ENCODE peak calls at places on chromosome 4, in eight cellular contexts. T is PC-9, V is keratinocyte, B is heart right ventricle, O is A549, J is HepG2, E is cardiac muscle cell, G is SK-N-SH. M is an unnamed sample.

GRCh38 chr4:78768447-78769177 is 7.5 kb upstream of the BMP2K start:
- DNase-seq in B (no peak), G (no peak), J (peak), V (no peak), T (no peak), O (peak), E (no peak), M (no peak)

GRCh38 chr4:140150636-140150885 is 3.4 kb downstream of the MAML3 start:
- DNase-seq in V (no peak), E (no peak), G (no peak), J (no peak), T (no peak), O (no peak), B (no peak), M (no peak)

GRCh38 chr4:179196511-179196910 is 1754.3 kb upstream of the AGA start:
- DNase-seq in J (no peak), B (no peak), T (no peak), G (no peak), O (no peak), E (no peak), V (no peak), M (no peak)

GRCh38 chr4:173121044-173121685 is 47.4 kb upstream of the GALNT7 start:
- DNase-seq in E (peak), J (no peak), B (no peak), O (peak), T (peak), V (no peak), G (no peak), M (no peak)

GRCh38 chr4:101597204-101597603 is 193.3 kb upstream of the BANK1 start:
- DNase-seq in B (no peak), G (no peak), J (no peak), V (no peak), O (no peak), T (no peak), E (no peak), M (no peak)

GRCh38 chr4:123649644-123650356 is 253.2 kb downstream of the SPRY1 start:
- DNase-seq in O (peak), E (peak), J (peak), V (peak), B (no peak), T (no peak), G (no peak), M (peak)

GRCh38 chr4:40283968-40284367 is 51.2 kb upstream of the CHRNA9 start:
- DNase-seq in O (peak), E (no peak), T (peak), V (peak), G (no peak), B (no peak), J (no peak), M (no peak)

GRCh38 chr4:151604238-151604637 is 156.6 kb downstream of the GATB start:
- DNase-seq in B (no peak), T (peak), O (peak), E (peak), J (no peak), V (no peak), G (peak), M (no peak)

GRCh38 chr4:147975902-147976301 is 244.0 kb downstream of the ARHGAP10 start:
- DNase-seq in G (no peak), T (no peak), J (no peak), O (no peak), B (no peak), V (no peak), E (peak), M (no peak)

GRCh38 chr4:177401658-177402273 is 40.5 kb downstream of the AGA start:
- DNase-seq in E (no peak), J (no peak), G (no peak), V (no peak), B (no peak), O (no peak), T (no peak), M (no peak)

GRCh38 chr4:30619679-30620078 is 100.5 kb upstream of the PCDH7 start:
- DNase-seq in T (no peak), J (no peak), B (no peak), V (no peak), E (peak), O (no peak), G (no peak), M (no peak)

GRCh38 chr4:8281519-8282133 is 12.1 kb downstream of the HTRA3 start:
- DNase-seq in G (no peak), O (no peak), B (peak), T (no peak), J (no peak), E (peak), V (no peak), M (no peak)

GRCh38 chr4:186887211-186887785 is 163.6 kb upstream of the FAT1 start:
- DNase-seq in G (no peak), O (no peak), V (peak), E (no peak), J (no peak), T (no peak), B (no peak), M (no peak)

GRCh38 chr4:185020863-185021761 is 2.8 kb downstream of the HELT start:
- DNase-seq in O (no peak), E (no peak), G (no peak), B (no peak), V (no peak), J (no peak), T (no peak), M (no peak)

GRCh38 chr4:154551872-154552686 is 1.9 kb upstream of the PLRG1 start:
- DNase-seq in G (peak), O (peak), E (peak), B (peak), T (peak), V (peak), J (peak), M (peak)

GRCh38 chr4:22969314-22969896 is 276.7 kb downstream of the GBA3 start:
- DNase-seq in O (peak), E (peak), G (no peak), J (peak), V (peak), B (no peak), T (no peak), M (no peak)

GRCh38 chr4:165716472-165716871 is 156.6 kb upstream of the TLL1 start:
- DNase-seq in T (no peak), E (no peak), G (no peak), V (no peak), O (no peak), B (peak), J (no peak), M (no peak)

GRCh38 chr4:78379991-78380739 is 171.4 kb upstream of the ANXA3 start:
- DNase-seq in B (no peak), J (no peak), O (peak), E (peak), G (no peak), T (peak), V (no peak), M (no peak)

GRCh38 chr4:128596844-128597243 is 212.7 kb upstream of the JADE1 start:
- DNase-seq in J (peak), B (no peak), O (peak), E (no peak), V (no peak), T (no peak), G (no peak), M (no peak)

GRCh38 chr4:169009281-169010124 is 552 bp downstream of the CBR4 start:
- DNase-seq in E (peak), B (peak), G (no peak), V (no peak), T (peak), J (peak), O (peak), M (peak)

GRCh38 chr4:4271912-4272311 is 18.0 kb downstream of the LYAR start:
- DNase-seq in G (peak), O (peak), V (no peak), T (no peak), J (no peak), B (no peak), E (peak), M (no peak)

GRCh38 chr4:46886711-46887110 is 22.3 kb downstream of the COX7B2 start:
- DNase-seq in V (no peak), T (no peak), E (peak), J (peak), B (no peak), O (peak), G (no peak), M (no peak)

GRCh38 chr4:98614655-98615054 is 43.8 kb downstream of the TSPAN5 start:
- DNase-seq in V (no peak), B (no peak), O (no peak), E (no peak), G (no peak), T (no peak), J (no peak), M (no peak)

GRCh38 chr4:185657699-185658098 is 122.4 kb upstream of the PDLIM3 start:
- DNase-seq in O (no peak), T (no peak), J (no peak), G (peak), B (no peak), E (no peak), V (no peak), M (no peak)

GRCh38 chr4:39998659-39999345 is 21.1 kb upstream of the PDS5A start:
- DNase-seq in T (no peak), B (no peak), O (peak), G (no peak), E (no peak), J (no peak), V (no peak), M (no peak)

GRCh38 chr4:145824469-145824868 is 114.2 kb downstream of the ZNF827 start:
- DNase-seq in E (no peak), J (no peak), B (no peak), T (no peak), O (no peak), V (no peak), G (peak), M (no peak)

GRCh38 chr4:155433636-155434360 is 57.0 kb upstream of the MAP9 start:
- DNase-seq in O (peak), E (peak), G (no peak), B (no peak), J (no peak), V (peak), T (no peak), M (no peak)

GRCh38 chr4:138864961-138865720 is 150.4 kb upstream of the NOCT start:
- DNase-seq in T (no peak), B (no peak), J (no peak), E (no peak), O (no peak), V (no peak), G (no peak), M (no peak)

GRCh38 chr4:84931961-84932360 is 34.5 kb downstream of the WDFY3 start:
- DNase-seq in J (no peak), T (no peak), E (no peak), O (no peak), G (no peak), V (no peak), B (no peak), M (no peak)

GRCh38 chr4:168509786-168510185 is 12.9 kb downstream of the PALLD start:
- DNase-seq in V (no peak), G (no peak), T (no peak), O (no peak), J (no peak), E (peak), B (no peak), M (no peak)

GRCh38 chr4:90425893-90426292 is 298.7 kb downstream of the CCSER1 start:
- DNase-seq in J (no peak), T (no peak), O (no peak), E (no peak), V (no peak), B (no peak), G (no peak), M (no peak)

GRCh38 chr4:154707877-154708276 is 35.9 kb upstream of the LRAT start:
- DNase-seq in T (peak), O (no peak), G (no peak), V (peak), E (no peak), B (no peak), J (no peak), M (no peak)

GRCh38 chr4:173243321-173243720 is 74.7 kb downstream of the GALNT7 start:
- DNase-seq in T (no peak), O (peak), G (no peak), B (no peak), E (peak), V (peak), J (no peak), M (no peak)

GRCh38 chr4:145734576-145735329 is 54.8 kb downstream of the C4orf51 start:
- DNase-seq in J (peak), V (peak), T (peak), B (no peak), E (peak), O (peak), G (no peak), M (peak)

GRCh38 chr4:40152642-40153041 is 44.2 kb upstream of the RHOH start:
- DNase-seq in B (no peak), T (no peak), E (no peak), J (no peak), O (no peak), V (no peak), G (no peak), M (no peak)

GRCh38 chr4:87851955-87852354 is 19.2 kb downstream of the MEPE start:
- DNase-seq in T (no peak), J (no peak), V (no peak), G (no peak), O (no peak), B (no peak), E (no peak), M (no peak)

GRCh38 chr4:100069207-100069606 is 119.1 kb upstream of the H2AZ1 start:
- DNase-seq in G (no peak), B (no peak), T (no peak), J (no peak), E (no peak), O (no peak), V (no peak), M (no peak)

GRCh38 chr4:137530176-137530575 is 2.1 kb downstream of the PCDH18 start:
- DNase-seq in O (no peak), J (no peak), B (no peak), G (no peak), T (no peak), E (peak), V (no peak), M (no peak)
- H3K4me3 ChIP-seq in O (no peak), J (no peak), B (peak), G (peak), T (no peak), E (no peak), V (no peak), M (peak)

DNA sequence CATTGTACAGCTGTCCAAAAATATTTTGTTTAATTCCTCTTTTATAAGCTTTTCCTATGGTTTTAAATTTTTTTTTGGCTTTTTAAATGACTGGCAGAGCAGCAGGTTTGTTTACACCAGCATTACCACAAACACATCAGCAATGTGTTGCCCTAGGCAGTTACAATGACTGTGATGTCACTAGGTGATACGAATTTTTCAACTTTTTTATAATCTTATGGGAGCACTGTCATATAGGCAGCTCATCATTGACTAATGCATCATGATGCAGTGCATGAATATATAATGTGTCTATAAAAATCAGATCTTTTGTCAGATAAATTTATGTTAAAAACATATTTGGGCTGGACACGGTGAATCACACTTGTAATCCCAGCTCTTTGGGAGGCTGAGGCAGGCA is 231.7 kb upstream of the SLIT2 start:
- DNase-seq in E (no peak), O (no peak), G (no peak), B (no peak), V (no peak), T (no peak), J (no peak), M (no peak)
- TF ChIP-seq CTCF in E (no peak), O (no peak), G (no peak), B (no peak), V (no peak), T (no peak), J (no peak), M (no peak)

DNA sequence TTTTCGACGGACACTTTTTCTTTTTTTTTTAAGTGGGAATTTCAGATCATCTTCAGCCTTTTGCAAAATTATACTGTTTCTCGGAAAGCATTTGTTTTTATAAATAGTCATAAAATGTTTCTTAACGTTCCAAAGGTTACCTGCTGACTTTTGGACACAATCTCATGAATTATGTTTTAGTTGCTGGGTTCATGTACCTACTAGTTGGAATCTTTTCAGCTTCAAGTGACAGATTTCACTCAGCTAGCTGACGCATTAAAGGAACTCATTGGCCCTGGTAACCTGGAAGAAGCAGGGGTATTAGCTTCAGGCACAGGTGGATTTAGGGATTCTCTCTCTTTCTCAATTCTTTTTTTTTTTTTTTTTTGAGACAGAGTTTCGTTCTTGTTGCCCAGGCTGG is 66.5 kb downstream of the TMEM131L start:
- DNase-seq in E (no peak), J (no peak), V (no peak), O (no peak), T (no peak), G (no peak), B (no peak), M (no peak)
- H3K27ac ChIP-seq in E (no peak), J (no peak), V (no peak), O (no peak), T (no peak), G (no peak), B (no peak), M (no peak)

GRCh38 chr4:577499-578450 is 1.7 kb upstream of the TMEM271 start:
- DNase-seq in B (no peak), O (no peak), V (no peak), E (peak), T (peak), J (peak), G (peak), M (no peak)
- H3K4me3 ChIP-seq in B (no peak), O (no peak), V (no peak), E (no peak), T (peak), J (peak), G (no peak), M (no peak)

GRCh38 chr4:153342751-153343552 is 1.5 kb upstream of the MND1 start:
- DNase-seq in G (no peak), E (no peak), V (no peak), T (no peak), O (no peak), J (no peak), B (no peak), M (no peak)
- TF ChIP-seq CTCF in G (no peak), E (no peak), V (no peak), T (no peak), O (no peak), J (no peak), B (no peak), M (no peak)